ENCODE peak calls at places on chromosomes 1 and 21, in five cellular contexts. D is tibial artery; F is transverse colon; M is lung; E is CD8-positive, alpha-beta T cell. V is an unnamed sample.

GRCh38 chr21:39000496-39000895 is 182.8 kb downstream of the PSMG1 start:
- DNase-seq in D (no peak), F (no peak), M (no peak), E (no peak), V (no peak)

GRCh38 chr1:36804669-36805314 is 229.5 kb downstream of the GRIK3 start:
- DNase-seq in D (no peak), F (no peak), M (no peak), E (no peak), V (no peak)

GRCh38 chr1:200319143-200319542 is 90.7 kb downstream of the ZNF281 start:
- DNase-seq in D (no peak), F (no peak), M (no peak), E (no peak), V (no peak)

GRCh38 chr1:182080955-182081582 is 19.6 kb upstream of the ZNF648 start:
- DNase-seq in D (no peak), F (no peak), M (no peak), E (no peak), V (peak)

GRCh38 chr1:78840447-78841251 is 165.9 kb downstream of the ADGRL4 start:
- DNase-seq in D (no peak), F (no peak), M (no peak), E (no peak), V (peak)

GRCh38 chr1:161096015-161096414 is 2.1 kb upstream of the KLHDC9 start:
- DNase-seq in D (no peak), F (no peak), M (no peak), E (no peak), V (no peak)

GRCh38 chr1:118360817-118361216 is 175.8 kb upstream of the SPAG17 start:
- DNase-seq in D (no peak), F (no peak), M (no peak), E (no peak), V (peak)

GRCh38 chr1:26993237-26994019 is at the start of gene TRNP1:
- DNase-seq in D (peak), F (peak), M (peak), E (peak), V (no peak)

GRCh38 chr1:183159960-183160359 is 26.1 kb upstream of the LAMC2 start:
- DNase-seq in D (no peak), F (peak), M (peak), E (no peak), V (no peak)

GRCh38 chr1:7558921-7559869 is 211.9 kb upstream of the VAMP3 start:
- DNase-seq in D (no peak), F (no peak), M (no peak), E (no peak), V (no peak)

GRCh38 chr1:171655215-171656116 is 3.0 kb upstream of the MYOC start:
- DNase-seq in D (peak), F (peak), M (peak), E (peak), V (no peak)
- H3K4me3 ChIP-seq in D (no peak), F (no peak), M (no peak), E (no peak), V (no peak)

DNA sequence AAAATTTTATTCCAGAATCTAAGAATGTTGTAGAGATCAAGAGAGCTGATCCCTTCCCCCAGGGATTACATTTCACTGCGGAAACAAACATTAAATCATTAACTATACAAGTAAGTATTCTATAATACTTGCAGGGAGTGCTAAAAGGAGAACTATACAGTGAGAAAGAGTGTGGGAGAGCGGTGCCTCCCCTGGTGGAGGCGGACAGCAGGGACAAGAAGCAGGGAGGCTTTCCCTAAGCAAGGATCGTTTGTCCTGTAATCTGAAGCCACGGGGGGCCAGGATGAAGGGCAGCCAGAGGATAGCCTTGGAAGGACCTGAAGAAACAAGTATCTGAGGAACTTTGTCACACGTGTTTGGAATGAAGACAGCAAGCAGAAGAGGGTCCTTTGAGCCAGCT is 40.1 kb downstream of the SLC9C2 start:
- DNase-seq in D (no peak), F (no peak), M (no peak), E (no peak), V (no peak)
- TF ChIP-seq CTCF in D (no peak), F (no peak), M (no peak), E (no peak), V (no peak)

GRCh38 chr1:39150779-39151178 is 53.7 kb upstream of the MACF1 start:
- DNase-seq in D (no peak), F (no peak), M (no peak), E (no peak), V (no peak)
- H3K4me3 ChIP-seq in D (no peak), F (no peak), M (no peak), E (no peak), V (no peak)

DNA sequence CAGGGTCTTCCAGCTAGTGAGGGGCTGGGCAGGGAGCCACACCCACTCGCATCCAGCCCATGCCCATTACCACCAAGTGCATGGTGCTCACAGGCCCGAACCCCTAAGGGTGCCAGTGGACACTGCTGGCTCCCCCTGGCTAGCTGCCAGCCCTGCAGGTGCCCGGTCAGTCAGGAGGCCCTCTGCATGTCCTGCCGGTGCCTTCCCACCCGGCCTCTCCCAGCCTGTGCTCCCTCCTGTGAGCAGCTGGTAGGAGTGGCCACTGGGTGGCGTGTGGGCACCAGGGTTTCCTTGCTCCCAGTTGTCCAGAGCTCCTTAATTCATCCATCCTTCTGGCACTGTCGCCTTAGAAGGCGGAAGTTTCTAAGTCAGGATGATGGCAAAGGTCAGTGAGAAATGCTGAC is 33.4 kb downstream of the QSOX1 start:
- DNase-seq in D (no peak), F (peak), M (no peak), E (no peak), V (peak)
- TF ChIP-seq CTCF in D (peak), F (peak), M (no peak), E (no peak), V (peak)

DNA sequence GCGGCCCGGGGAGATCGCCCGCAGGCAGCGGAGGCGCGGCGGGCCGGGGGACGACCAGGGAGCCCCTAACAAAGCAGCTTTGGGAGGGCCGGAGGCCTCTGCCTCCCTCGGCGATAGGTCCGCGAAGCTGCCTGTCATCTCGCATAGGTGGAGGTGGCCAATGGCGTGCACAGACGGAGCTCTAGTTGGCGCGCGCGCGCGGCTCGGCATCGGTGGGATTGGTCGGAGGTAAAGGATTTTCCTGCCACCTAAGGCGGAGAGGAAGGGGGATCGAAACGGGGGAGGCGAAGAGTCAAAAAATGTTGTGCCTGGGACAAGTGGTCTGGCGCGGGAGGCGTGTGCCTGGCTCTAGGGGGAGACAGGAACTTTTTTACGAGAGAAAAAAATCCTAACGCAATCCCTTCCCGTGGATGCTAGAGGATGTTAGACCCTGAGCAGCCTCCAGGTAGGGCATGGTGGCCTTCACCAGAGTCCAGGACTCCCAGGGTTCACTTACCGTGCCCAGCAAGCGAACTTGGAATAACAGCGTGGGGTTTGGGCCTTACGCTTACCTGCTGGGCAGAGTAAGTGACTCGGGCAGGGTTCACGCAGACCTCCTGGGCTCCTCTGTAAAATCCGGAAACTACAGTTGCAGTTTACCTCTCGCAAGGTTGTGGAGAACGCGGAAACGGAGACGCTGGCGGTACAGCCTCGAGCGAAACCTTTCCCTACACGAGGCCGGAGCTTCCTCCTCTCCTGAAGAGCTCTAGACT is 99.9 kb upstream of the SOD1 start:
- DNase-seq in D (peak), F (peak), M (peak), E (peak), V (peak)
- H3K4me3 ChIP-seq in D (peak), F (peak), M (peak), E (peak), V (peak)

DNA sequence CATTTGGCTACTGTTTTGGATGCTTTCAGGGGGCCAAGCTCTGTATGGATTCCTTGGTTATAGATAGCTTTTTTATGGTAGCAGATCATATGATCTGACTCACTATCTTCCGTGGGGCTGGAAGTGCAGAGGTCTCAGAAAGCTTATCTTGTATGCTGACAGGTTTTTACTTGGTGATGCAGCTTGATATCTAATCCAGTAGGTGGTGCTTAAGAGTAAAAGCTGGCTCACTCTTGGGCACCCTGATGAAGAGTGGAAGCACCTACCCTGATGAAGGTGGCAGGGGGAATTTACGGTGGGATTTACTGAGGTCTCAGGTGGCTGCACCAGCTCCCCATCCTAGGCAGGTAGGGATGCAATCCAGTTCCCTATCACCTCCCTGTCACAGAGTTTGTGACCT is 151.2 kb downstream of the PTBP2 start:
- DNase-seq in D (no peak), F (no peak), M (no peak), E (no peak), V (no peak)
- TF ChIP-seq CTCF in D (no peak), F (no peak), M (no peak), E (no peak), V (no peak)

DNA sequence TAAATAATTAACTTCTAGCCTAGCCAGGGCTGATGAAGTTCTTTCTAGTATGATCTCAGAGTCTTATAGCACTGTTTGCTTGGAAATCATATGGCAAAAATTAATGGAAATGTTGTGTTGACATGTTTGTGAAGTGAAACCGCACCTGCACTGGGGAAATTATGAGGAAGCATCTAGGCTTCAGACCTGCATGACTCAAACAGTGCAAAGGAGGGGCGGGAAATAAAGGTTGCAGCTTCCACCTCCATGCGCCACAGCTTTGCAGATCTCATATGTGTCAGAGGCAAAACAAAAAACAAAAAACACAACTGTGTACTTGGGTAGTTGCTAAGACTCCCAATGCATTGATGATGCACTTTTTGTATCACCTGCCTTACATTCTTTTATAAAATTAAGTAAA is 1080.6 kb downstream of the PLA2G4A start:
- DNase-seq in D (no peak), F (no peak), M (no peak), E (no peak), V (no peak)
- H3K4me3 ChIP-seq in D (no peak), F (no peak), M (no peak), E (no peak), V (no peak)

DNA sequence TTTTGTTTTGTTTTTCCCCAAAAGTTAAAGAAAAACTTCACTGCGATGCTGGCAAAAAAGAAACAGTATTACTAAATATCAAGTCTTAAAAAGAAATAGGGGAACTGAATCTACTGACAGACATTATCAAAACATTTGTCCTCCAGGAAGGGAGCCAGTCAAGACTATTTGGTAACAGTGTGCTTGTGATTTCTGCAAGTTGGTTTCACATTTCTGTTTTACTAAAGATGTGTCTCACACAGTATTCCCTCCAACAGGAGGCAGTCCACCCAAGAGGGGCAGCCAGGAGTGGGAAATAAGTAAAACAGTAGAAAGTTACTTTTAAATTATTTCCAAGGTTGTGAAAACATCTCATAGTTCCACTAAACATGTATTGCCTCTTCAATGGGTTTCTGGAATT is 74.4 kb upstream of the SDC3 start:
- DNase-seq in D (no peak), F (no peak), M (no peak), E (no peak), V (no peak)
- TF ChIP-seq CTCF in D (peak), F (no peak), M (no peak), E (no peak), V (no peak)

DNA sequence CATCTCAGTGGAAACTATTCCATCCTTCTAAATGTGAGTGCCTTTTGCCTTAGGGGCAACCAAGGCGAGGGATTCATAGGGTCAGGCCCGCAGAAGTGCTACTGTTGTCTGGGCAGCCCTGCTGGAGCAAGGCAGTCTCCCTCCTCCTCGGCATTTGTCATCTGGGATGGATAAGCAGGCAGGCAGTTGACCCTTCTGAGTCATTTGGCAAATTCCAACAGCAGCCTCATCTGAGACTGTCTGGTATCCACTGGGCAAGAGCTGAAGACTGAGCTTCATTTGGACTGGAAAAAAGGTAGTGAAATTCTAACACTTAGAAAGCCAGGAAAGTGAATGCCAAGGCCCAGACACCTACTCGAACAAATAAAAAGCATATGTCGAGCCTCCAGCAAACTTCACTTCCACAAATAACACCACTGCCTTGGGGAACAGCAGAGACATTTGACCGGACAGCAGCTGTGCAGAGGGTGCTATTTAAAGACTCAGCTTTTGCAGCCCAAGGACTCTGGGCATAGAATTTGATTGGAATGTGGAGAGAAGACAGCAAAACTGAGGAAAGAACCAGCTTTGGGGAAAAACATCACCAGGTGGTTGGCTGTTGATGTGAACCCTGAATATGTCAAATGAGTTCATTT is 4.0 kb upstream of the ZBTB40 start:
- DNase-seq in D (peak), F (no peak), M (no peak), E (no peak), V (no peak)
- H3K4me3 ChIP-seq in D (no peak), F (no peak), M (no peak), E (no peak), V (no peak)

DNA sequence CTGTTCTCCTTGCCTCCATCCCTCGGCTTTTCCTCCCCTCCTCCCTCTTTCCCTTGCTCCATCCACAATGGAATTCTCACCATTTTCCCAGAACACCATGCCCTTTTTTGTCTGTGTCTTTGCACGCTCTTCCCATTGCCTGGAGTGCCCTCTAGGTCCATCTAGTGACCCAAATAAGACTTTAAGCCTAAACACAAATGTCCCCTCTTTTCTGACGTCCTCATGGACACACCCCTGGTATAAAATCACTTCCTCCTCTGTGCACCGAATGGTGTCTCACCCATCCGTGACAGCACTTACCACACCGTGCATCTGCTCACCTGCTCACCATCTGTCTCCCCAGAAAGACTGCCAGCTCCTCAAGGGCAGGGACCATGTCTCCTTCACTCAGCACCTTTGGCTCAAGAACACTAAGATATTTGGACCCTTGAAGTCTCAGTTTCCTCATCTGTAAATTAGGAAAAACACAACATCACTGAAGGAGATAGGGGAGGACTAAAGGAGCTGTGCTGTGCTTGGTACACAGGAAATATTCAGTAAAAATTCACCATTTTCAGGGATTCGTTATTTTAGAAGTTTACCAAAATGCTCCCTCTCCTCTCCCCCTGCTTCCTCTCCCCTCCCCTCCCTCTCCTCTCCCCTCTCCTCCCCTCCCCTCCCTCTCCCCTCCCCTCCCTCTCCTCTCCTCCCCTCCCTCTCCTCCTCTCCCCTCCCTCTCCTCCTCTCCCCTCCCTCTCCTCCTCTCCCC is 23.7 kb upstream of the CPT2 start:
- DNase-seq in D (no peak), F (peak), M (no peak), E (no peak), V (no peak)
- TF ChIP-seq CTCF in D (no peak), F (no peak), M (no peak), E (no peak), V (peak)